ENCODE peak calls at places on chromosomes 2 and 18, in five cellular contexts. One of them, this sample, is unnamed.

GRCh38 chr2:143481231-143481613 is 352.0 kb downstream of the ARHGAP15 start:
- DNase-seq in left ventricle myocardium inferior: no peak
- DNase-seq in hepatocyte: no peak
- DNase-seq in fibroblast of lung: no peak
- DNase-seq in cardiac muscle cell: peak
- DNase-seq in this sample: no peak

GRCh38 chr2:162403884-162404283 is 60.0 kb downstream of the GCA start:
- DNase-seq in fibroblast of lung: peak
- DNase-seq in hepatocyte: no peak
- DNase-seq in cardiac muscle cell: peak
- DNase-seq in left ventricle myocardium inferior: no peak
- DNase-seq in this sample: no peak

GRCh38 chr2:143481728-143482127 is 352.5 kb downstream of the ARHGAP15 start:
- DNase-seq in cardiac muscle cell: no peak
- DNase-seq in hepatocyte: no peak
- DNase-seq in left ventricle myocardium inferior: no peak
- DNase-seq in fibroblast of lung: no peak
- DNase-seq in this sample: no peak

GRCh38 chr2:121144111-121144510 is 140.9 kb downstream of the TFCP2L1 start:
- DNase-seq in hepatocyte: no peak
- DNase-seq in cardiac muscle cell: no peak
- DNase-seq in fibroblast of lung: no peak
- DNase-seq in left ventricle myocardium inferior: no peak
- DNase-seq in this sample: no peak

GRCh38 chr2:109218792-109219126 is 89.8 kb downstream of the SH3RF3 start:
- DNase-seq in fibroblast of lung: no peak
- DNase-seq in cardiac muscle cell: no peak
- DNase-seq in hepatocyte: no peak
- DNase-seq in left ventricle myocardium inferior: no peak
- DNase-seq in this sample: no peak

GRCh38 chr18:59564516-59564915 is 132.7 kb downstream of the CCBE1 start:
- DNase-seq in left ventricle myocardium inferior: no peak
- DNase-seq in fibroblast of lung: no peak
- DNase-seq in hepatocyte: no peak
- DNase-seq in cardiac muscle cell: no peak
- DNase-seq in this sample: no peak

GRCh38 chr18:58993260-58993659 is 128.6 kb downstream of the ZNF532 start:
- DNase-seq in left ventricle myocardium inferior: no peak
- DNase-seq in cardiac muscle cell: peak
- DNase-seq in hepatocyte: no peak
- DNase-seq in fibroblast of lung: peak
- DNase-seq in this sample: no peak

GRCh38 chr2:111702119-111702808 is 181.7 kb downstream of the ANAPC1 start:
- DNase-seq in left ventricle myocardium inferior: no peak
- DNase-seq in fibroblast of lung: peak
- DNase-seq in hepatocyte: peak
- DNase-seq in cardiac muscle cell: peak
- DNase-seq in this sample: peak

GRCh38 chr18:21998531-21998930 is 170.9 kb upstream of the GATA6 start:
- DNase-seq in left ventricle myocardium inferior: peak
- DNase-seq in fibroblast of lung: no peak
- DNase-seq in cardiac muscle cell: peak
- DNase-seq in hepatocyte: peak
- DNase-seq in this sample: no peak

GRCh38 chr2:88807237-88807962 is 115.9 kb downstream of the RPIA start:
- DNase-seq in cardiac muscle cell: no peak
- DNase-seq in fibroblast of lung: no peak
- DNase-seq in hepatocyte: no peak
- DNase-seq in left ventricle myocardium inferior: no peak
- DNase-seq in this sample: no peak

GRCh38 chr2:150520887-150521664 is 33.6 kb upstream of the RND3 start:
- DNase-seq in cardiac muscle cell: peak
- DNase-seq in hepatocyte: no peak
- DNase-seq in left ventricle myocardium inferior: no peak
- DNase-seq in fibroblast of lung: peak
- DNase-seq in this sample: no peak

GRCh38 chr2:174235680-174236079 is 12.7 kb downstream of the OLA1 start:
- DNase-seq in cardiac muscle cell: peak
- DNase-seq in hepatocyte: no peak
- DNase-seq in fibroblast of lung: peak
- DNase-seq in left ventricle myocardium inferior: no peak
- DNase-seq in this sample: no peak

GRCh38 chr2:62467475-62468321 is 38.3 kb downstream of the TMEM17 start:
- DNase-seq in left ventricle myocardium inferior: peak
- DNase-seq in cardiac muscle cell: peak
- DNase-seq in fibroblast of lung: no peak
- DNase-seq in hepatocyte: no peak
- DNase-seq in this sample: no peak

GRCh38 chr2:186059096-186059495 is 320.5 kb downstream of the FSIP2 start:
- DNase-seq in fibroblast of lung: no peak
- DNase-seq in cardiac muscle cell: peak
- DNase-seq in hepatocyte: peak
- DNase-seq in left ventricle myocardium inferior: no peak
- DNase-seq in this sample: no peak

GRCh38 chr2:38720613-38721241 is 30.4 kb downstream of the SRSF7 start:
- DNase-seq in hepatocyte: peak
- DNase-seq in left ventricle myocardium inferior: peak
- DNase-seq in cardiac muscle cell: peak
- DNase-seq in fibroblast of lung: peak
- DNase-seq in this sample: no peak

GRCh38 chr2:100554788-100555407 is 7.9 kb upstream of the PDCL3 start:
- DNase-seq in hepatocyte: no peak
- DNase-seq in left ventricle myocardium inferior: no peak
- DNase-seq in fibroblast of lung: no peak
- DNase-seq in cardiac muscle cell: no peak
- DNase-seq in this sample: no peak

GRCh38 chr2:130872276-130873125 is 35.8 kb downstream of the ARHGEF4 start:
- DNase-seq in hepatocyte: no peak
- DNase-seq in cardiac muscle cell: no peak
- DNase-seq in left ventricle myocardium inferior: no peak
- DNase-seq in fibroblast of lung: no peak
- DNase-seq in this sample: no peak

GRCh38 chr2:61426267-61426897 is 44.5 kb downstream of the USP34 start:
- DNase-seq in left ventricle myocardium inferior: peak
- DNase-seq in hepatocyte: peak
- DNase-seq in fibroblast of lung: no peak
- DNase-seq in cardiac muscle cell: peak
- DNase-seq in this sample: peak

GRCh38 chr18:37545461-37545860 is 20.1 kb downstream of the CELF4 start:
- DNase-seq in left ventricle myocardium inferior: no peak
- DNase-seq in cardiac muscle cell: no peak
- DNase-seq in hepatocyte: no peak
- DNase-seq in fibroblast of lung: no peak
- DNase-seq in this sample: no peak

GRCh38 chr18:36460854-36461253 is 163.3 kb downstream of the FHOD3 start:
- DNase-seq in left ventricle myocardium inferior: no peak
- DNase-seq in fibroblast of lung: no peak
- DNase-seq in cardiac muscle cell: no peak
- DNase-seq in hepatocyte: no peak
- DNase-seq in this sample: no peak

GRCh38 chr2:133718688-133719201 is 150.5 kb upstream of the NCKAP5 start:
- DNase-seq in left ventricle myocardium inferior: peak
- DNase-seq in hepatocyte: no peak
- DNase-seq in fibroblast of lung: peak
- DNase-seq in cardiac muscle cell: peak
- DNase-seq in this sample: no peak

GRCh38 chr18:7064346-7064745 is 53.3 kb downstream of the LAMA1 start:
- DNase-seq in cardiac muscle cell: peak
- DNase-seq in hepatocyte: no peak
- DNase-seq in fibroblast of lung: no peak
- DNase-seq in left ventricle myocardium inferior: no peak
- DNase-seq in this sample: no peak

GRCh38 chr18:49967171-49967570 is 153.8 kb upstream of the ACAA2 start:
- DNase-seq in hepatocyte: peak
- DNase-seq in cardiac muscle cell: no peak
- DNase-seq in left ventricle myocardium inferior: no peak
- DNase-seq in fibroblast of lung: no peak
- DNase-seq in this sample: no peak

GRCh38 chr2:240247868-240248820 is 107.7 kb upstream of the OTOS start:
- DNase-seq in cardiac muscle cell: no peak
- DNase-seq in left ventricle myocardium inferior: no peak
- DNase-seq in fibroblast of lung: no peak
- DNase-seq in hepatocyte: no peak
- DNase-seq in this sample: no peak

GRCh38 chr18:53416985-53417384 is 807.5 kb downstream of the MBD2 start:
- DNase-seq in left ventricle myocardium inferior: no peak
- DNase-seq in cardiac muscle cell: no peak
- DNase-seq in hepatocyte: no peak
- DNase-seq in fibroblast of lung: peak
- DNase-seq in this sample: no peak

GRCh38 chr18:31243740-31244512 is 74.0 kb upstream of the DSG1 start:
- DNase-seq in left ventricle myocardium inferior: no peak
- DNase-seq in fibroblast of lung: no peak
- DNase-seq in cardiac muscle cell: no peak
- DNase-seq in hepatocyte: peak
- DNase-seq in this sample: no peak

GRCh38 chr2:182435754-182436153 is 8.9 kb upstream of the PDE1A start:
- DNase-seq in hepatocyte: no peak
- DNase-seq in left ventricle myocardium inferior: no peak
- DNase-seq in cardiac muscle cell: peak
- DNase-seq in fibroblast of lung: peak
- DNase-seq in this sample: no peak

GRCh38 chr18:52288403-52289004 is 51.5 kb upstream of the DCC start:
- DNase-seq in hepatocyte: peak
- DNase-seq in cardiac muscle cell: peak
- DNase-seq in fibroblast of lung: no peak
- DNase-seq in left ventricle myocardium inferior: no peak
- DNase-seq in this sample: peak

GRCh38 chr2:6896930-6897759 is 19.6 kb downstream of the RSAD2 start:
- DNase-seq in fibroblast of lung: peak
- DNase-seq in cardiac muscle cell: peak
- DNase-seq in left ventricle myocardium inferior: no peak
- DNase-seq in hepatocyte: peak
- DNase-seq in this sample: no peak

GRCh38 chr2:119293254-119293653 is 69.6 kb downstream of the STEAP3 start:
- DNase-seq in left ventricle myocardium inferior: no peak
- DNase-seq in hepatocyte: no peak
- DNase-seq in cardiac muscle cell: no peak
- DNase-seq in fibroblast of lung: peak
- DNase-seq in this sample: no peak

GRCh38 chr2:55768991-55769390 is 75.3 kb upstream of the PNPT1 start:
- DNase-seq in fibroblast of lung: peak
- DNase-seq in hepatocyte: no peak
- DNase-seq in left ventricle myocardium inferior: no peak
- DNase-seq in cardiac muscle cell: no peak
- DNase-seq in this sample: no peak

GRCh38 chr18:5842653-5843052 is 52.7 kb downstream of the TMEM200C start:
- DNase-seq in cardiac muscle cell: no peak
- DNase-seq in fibroblast of lung: no peak
- DNase-seq in left ventricle myocardium inferior: no peak
- DNase-seq in hepatocyte: no peak
- DNase-seq in this sample: no peak

GRCh38 chr18:5839102-5839501 is 56.2 kb downstream of the TMEM200C start:
- DNase-seq in hepatocyte: no peak
- DNase-seq in left ventricle myocardium inferior: no peak
- DNase-seq in fibroblast of lung: no peak
- DNase-seq in cardiac muscle cell: no peak
- DNase-seq in this sample: no peak

GRCh38 chr18:5841518-5841917 is 53.8 kb downstream of the TMEM200C start:
- DNase-seq in cardiac muscle cell: no peak
- DNase-seq in hepatocyte: no peak
- DNase-seq in fibroblast of lung: peak
- DNase-seq in left ventricle myocardium inferior: no peak
- DNase-seq in this sample: no peak
- TF ChIP-seq CTCF in cardiac muscle cell: no peak
- TF ChIP-seq CTCF in hepatocyte: peak
- TF ChIP-seq CTCF in fibroblast of lung: no peak
- TF ChIP-seq CTCF in left ventricle myocardium inferior: peak
- TF ChIP-seq CTCF in this sample: no peak

GRCh38 chr2:58971511-58971910 is 730.4 kb upstream of the FANCL start:
- DNase-seq in hepatocyte: no peak
- DNase-seq in fibroblast of lung: no peak
- DNase-seq in left ventricle myocardium inferior: no peak
- DNase-seq in cardiac muscle cell: no peak
- DNase-seq in this sample: no peak
- TF ChIP-seq CTCF in hepatocyte: no peak
- TF ChIP-seq CTCF in fibroblast of lung: no peak
- TF ChIP-seq CTCF in left ventricle myocardium inferior: no peak
- TF ChIP-seq CTCF in cardiac muscle cell: no peak
- TF ChIP-seq CTCF in this sample: no peak

GRCh38 chr2:20187331-20187730 is 37.6 kb downstream of the SDC1 start:
- DNase-seq in fibroblast of lung: no peak
- DNase-seq in cardiac muscle cell: no peak
- DNase-seq in left ventricle myocardium inferior: no peak
- DNase-seq in hepatocyte: no peak
- DNase-seq in this sample: no peak
- TF ChIP-seq CTCF in fibroblast of lung: no peak
- TF ChIP-seq CTCF in cardiac muscle cell: no peak
- TF ChIP-seq CTCF in left ventricle myocardium inferior: no peak
- TF ChIP-seq CTCF in hepatocyte: no peak
- TF ChIP-seq CTCF in this sample: no peak

GRCh38 chr2:10392100-10392499 is 56.0 kb downstream of the ODC1 start:
- DNase-seq in left ventricle myocardium inferior: no peak
- DNase-seq in fibroblast of lung: no peak
- DNase-seq in hepatocyte: no peak
- DNase-seq in cardiac muscle cell: no peak
- DNase-seq in this sample: no peak

GRCh38 chr2:10392951-10393647 is 55.0 kb downstream of the ODC1 start:
- DNase-seq in fibroblast of lung: no peak
- DNase-seq in hepatocyte: no peak
- DNase-seq in left ventricle myocardium inferior: no peak
- DNase-seq in cardiac muscle cell: no peak
- DNase-seq in this sample: no peak

GRCh38 chr2:10393648-10393982 is 54.5 kb downstream of the ODC1 start:
- DNase-seq in cardiac muscle cell: no peak
- DNase-seq in hepatocyte: no peak
- DNase-seq in fibroblast of lung: no peak
- DNase-seq in left ventricle myocardium inferior: no peak
- DNase-seq in this sample: no peak

GRCh38 chr2:10390369-10390801 is 57.7 kb downstream of the ODC1 start:
- DNase-seq in hepatocyte: no peak
- DNase-seq in cardiac muscle cell: no peak
- DNase-seq in left ventricle myocardium inferior: no peak
- DNase-seq in fibroblast of lung: no peak
- DNase-seq in this sample: no peak

DNA sequence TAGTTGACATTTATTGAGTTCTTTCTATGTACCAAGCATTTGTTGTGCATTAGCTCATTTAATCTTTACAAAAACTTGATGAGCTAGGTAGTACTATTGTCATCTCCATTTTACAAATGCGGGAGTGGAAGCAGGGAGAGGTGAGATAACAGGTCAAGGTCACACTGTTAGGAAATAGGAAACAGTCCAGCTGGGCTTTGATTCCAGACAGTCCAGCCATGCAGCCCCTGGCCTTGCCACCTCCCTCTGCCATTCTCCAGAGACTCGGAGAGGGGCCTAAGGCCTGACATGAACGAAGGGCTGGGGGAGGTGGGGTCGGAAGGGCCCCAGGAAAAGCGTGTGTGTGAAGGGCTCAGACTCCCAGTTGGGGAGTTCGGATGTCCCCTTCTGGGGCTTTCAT is 55.6 kb downstream of the ODC1 start:
- DNase-seq in cardiac muscle cell: no peak
- DNase-seq in fibroblast of lung: no peak
- DNase-seq in hepatocyte: no peak
- DNase-seq in left ventricle myocardium inferior: no peak
- DNase-seq in this sample: no peak
- TF ChIP-seq CTCF in cardiac muscle cell: no peak
- TF ChIP-seq CTCF in fibroblast of lung: no peak
- TF ChIP-seq CTCF in hepatocyte: no peak
- TF ChIP-seq CTCF in left ventricle myocardium inferior: no peak
- TF ChIP-seq CTCF in this sample: no peak

GRCh38 chr2:237742191-237742590 is 56.4 kb upstream of the RBM44 start:
- DNase-seq in left ventricle myocardium inferior: no peak
- DNase-seq in cardiac muscle cell: no peak
- DNase-seq in hepatocyte: no peak
- DNase-seq in fibroblast of lung: no peak
- DNase-seq in this sample: no peak
- TF ChIP-seq CTCF in left ventricle myocardium inferior: no peak
- TF ChIP-seq CTCF in cardiac muscle cell: no peak
- TF ChIP-seq CTCF in hepatocyte: no peak
- TF ChIP-seq CTCF in fibroblast of lung: no peak
- TF ChIP-seq CTCF in this sample: no peak

This sample was measured in glutamatergic neuron.